ENCODE peak calls at places on chromosomes 12 and 14, in eight cellular contexts. One of them, this sample, is unnamed.

GRCh38 chr12:52279683-52280318 is 5.4 kb downstream of the KRT86 start:
- DNase-seq in caudate nucleus: no peak
- DNase-seq in fibroblast of lung: no peak
- DNase-seq in RWPE1: no peak
- DNase-seq in K562: no peak
- DNase-seq in spleen: peak; percentile 27
- DNase-seq in transverse colon: no peak
- DNase-seq in upper lobe of right lung: no peak
- DNase-seq in this sample: no peak

GRCh38 chr12:64796205-64796845 is 28.1 kb upstream of the TBC1D30 start:
- DNase-seq in spleen: no peak
- DNase-seq in K562: peak; percentile 67
- DNase-seq in transverse colon: peak; percentile 68
- DNase-seq in upper lobe of right lung: no peak
- DNase-seq in RWPE1: peak; percentile 80
- DNase-seq in fibroblast of lung: peak; percentile 96
- DNase-seq in caudate nucleus: no peak
- DNase-seq in this sample: no peak

GRCh38 chr14:95248422-95248821 is 71.3 kb downstream of the CLMN start:
- DNase-seq in caudate nucleus: no peak
- DNase-seq in spleen: peak; percentile 13
- DNase-seq in K562: no peak
- DNase-seq in fibroblast of lung: no peak
- DNase-seq in upper lobe of right lung: no peak
- DNase-seq in RWPE1: no peak
- DNase-seq in transverse colon: no peak
- DNase-seq in this sample: no peak

GRCh38 chr12:31773223-31773750 is 44.5 kb upstream of the AMN1 start:
- DNase-seq in caudate nucleus: no peak
- DNase-seq in upper lobe of right lung: no peak
- DNase-seq in K562: no peak
- DNase-seq in spleen: no peak
- DNase-seq in transverse colon: no peak
- DNase-seq in fibroblast of lung: peak; percentile 40
- DNase-seq in RWPE1: no peak
- DNase-seq in this sample: no peak

GRCh38 chr14:68486809-68487208 is 306.1 kb downstream of the ZFP36L1 start:
- DNase-seq in transverse colon: no peak
- DNase-seq in spleen: no peak
- DNase-seq in caudate nucleus: no peak
- DNase-seq in upper lobe of right lung: no peak
- DNase-seq in RWPE1: no peak
- DNase-seq in fibroblast of lung: no peak
- DNase-seq in K562: no peak
- DNase-seq in this sample: no peak

GRCh38 chr12:31015215-31015614 is 58.4 kb upstream of the DDX11 start:
- DNase-seq in spleen: peak; percentile 44
- DNase-seq in transverse colon: no peak
- DNase-seq in K562: no peak
- DNase-seq in caudate nucleus: no peak
- DNase-seq in RWPE1: no peak
- DNase-seq in upper lobe of right lung: peak; percentile 28
- DNase-seq in fibroblast of lung: no peak
- DNase-seq in this sample: no peak

GRCh38 chr12:52651726-52652261 is at the start of gene KRT2:
- DNase-seq in RWPE1: no peak
- DNase-seq in caudate nucleus: no peak
- DNase-seq in spleen: peak; percentile 54
- DNase-seq in transverse colon: no peak
- DNase-seq in K562: no peak
- DNase-seq in upper lobe of right lung: no peak
- DNase-seq in fibroblast of lung: no peak
- DNase-seq in this sample: no peak

GRCh38 chr14:68715032-68715924 is 77.6 kb downstream of the ZFP36L1 start:
- DNase-seq in RWPE1: no peak
- DNase-seq in caudate nucleus: no peak
- DNase-seq in transverse colon: no peak
- DNase-seq in upper lobe of right lung: no peak
- DNase-seq in spleen: no peak
- DNase-seq in fibroblast of lung: no peak
- DNase-seq in K562: no peak
- DNase-seq in this sample: peak; percentile 23

GRCh38 chr12:128012110-128012509 is 254.9 kb upstream of the TMEM132C start:
- DNase-seq in caudate nucleus: no peak
- DNase-seq in upper lobe of right lung: no peak
- DNase-seq in spleen: no peak
- DNase-seq in fibroblast of lung: no peak
- DNase-seq in RWPE1: no peak
- DNase-seq in K562: no peak
- DNase-seq in transverse colon: peak; percentile 40
- DNase-seq in this sample: no peak

GRCh38 chr12:77343291-77343690 is 277.9 kb upstream of the E2F7 start:
- DNase-seq in spleen: no peak
- DNase-seq in K562: no peak
- DNase-seq in transverse colon: no peak
- DNase-seq in RWPE1: peak; percentile 41
- DNase-seq in fibroblast of lung: peak; percentile 39
- DNase-seq in upper lobe of right lung: no peak
- DNase-seq in caudate nucleus: no peak
- DNase-seq in this sample: no peak

GRCh38 chr12:30515351-30515750 is 180.3 kb downstream of the IPO8 start:
- DNase-seq in caudate nucleus: no peak
- DNase-seq in spleen: no peak
- DNase-seq in K562: no peak
- DNase-seq in transverse colon: no peak
- DNase-seq in fibroblast of lung: peak; percentile 61
- DNase-seq in upper lobe of right lung: no peak
- DNase-seq in RWPE1: no peak
- DNase-seq in this sample: no peak

GRCh38 chr12:63036216-63036973 is 101.4 kb upstream of the PPM1H start:
- DNase-seq in RWPE1: no peak
- DNase-seq in fibroblast of lung: no peak
- DNase-seq in upper lobe of right lung: no peak
- DNase-seq in spleen: no peak
- DNase-seq in K562: no peak
- DNase-seq in caudate nucleus: no peak
- DNase-seq in transverse colon: no peak
- DNase-seq in this sample: no peak

GRCh38 chr12:9118161-9118560 is 2.4 kb upstream of the A2M start:
- DNase-seq in spleen: no peak
- DNase-seq in fibroblast of lung: no peak
- DNase-seq in K562: no peak
- DNase-seq in upper lobe of right lung: no peak
- DNase-seq in caudate nucleus: no peak
- DNase-seq in RWPE1: no peak
- DNase-seq in transverse colon: no peak
- DNase-seq in this sample: peak; percentile 18

GRCh38 chr12:79689477-79690155 is 1.1 kb downstream of the PAWR start:
- DNase-seq in upper lobe of right lung: peak; percentile 76
- DNase-seq in fibroblast of lung: peak; percentile 40
- DNase-seq in transverse colon: peak; percentile 48
- DNase-seq in spleen: peak; percentile 91
- DNase-seq in caudate nucleus: no peak
- DNase-seq in K562: no peak
- DNase-seq in RWPE1: no peak
- DNase-seq in this sample: no peak

GRCh38 chr12:111184161-111184560 is 184.7 kb downstream of the PHETA1 start:
- DNase-seq in caudate nucleus: no peak
- DNase-seq in spleen: no peak
- DNase-seq in transverse colon: no peak
- DNase-seq in K562: no peak
- DNase-seq in upper lobe of right lung: no peak
- DNase-seq in RWPE1: no peak
- DNase-seq in fibroblast of lung: no peak
- DNase-seq in this sample: no peak

GRCh38 chr12:843609-844008 is 91.2 kb downstream of the WNK1 start:
- DNase-seq in K562: no peak
- DNase-seq in upper lobe of right lung: no peak
- DNase-seq in RWPE1: peak; percentile 35
- DNase-seq in transverse colon: no peak
- DNase-seq in caudate nucleus: no peak
- DNase-seq in fibroblast of lung: peak; percentile 46
- DNase-seq in spleen: no peak
- DNase-seq in this sample: no peak

GRCh38 chr12:127381043-127381668 is 885.8 kb upstream of the TMEM132C start:
- DNase-seq in K562: peak; percentile 83
- DNase-seq in spleen: no peak
- DNase-seq in transverse colon: peak; percentile 21
- DNase-seq in RWPE1: peak; percentile 65
- DNase-seq in caudate nucleus: peak; percentile 5
- DNase-seq in fibroblast of lung: no peak
- DNase-seq in upper lobe of right lung: peak; percentile 67
- DNase-seq in this sample: no peak

GRCh38 chr12:102093319-102093718 is 26.6 kb downstream of the NUP37 start:
- DNase-seq in transverse colon: no peak
- DNase-seq in spleen: no peak
- DNase-seq in caudate nucleus: no peak
- DNase-seq in upper lobe of right lung: no peak
- DNase-seq in fibroblast of lung: peak; percentile 63
- DNase-seq in K562: no peak
- DNase-seq in RWPE1: no peak
- DNase-seq in this sample: no peak

GRCh38 chr14:101619484-101619883 is 58.2 kb downstream of the DIO3 start:
- DNase-seq in fibroblast of lung: no peak
- DNase-seq in spleen: peak; percentile 62
- DNase-seq in caudate nucleus: no peak
- DNase-seq in upper lobe of right lung: no peak
- DNase-seq in RWPE1: no peak
- DNase-seq in transverse colon: no peak
- DNase-seq in K562: no peak
- DNase-seq in this sample: no peak

GRCh38 chr14:45198551-45198950 is 54.5 kb downstream of the MIS18BP1 start:
- DNase-seq in spleen: no peak
- DNase-seq in upper lobe of right lung: no peak
- DNase-seq in K562: no peak
- DNase-seq in caudate nucleus: no peak
- DNase-seq in RWPE1: peak; percentile 60
- DNase-seq in transverse colon: no peak
- DNase-seq in fibroblast of lung: peak; percentile 22
- DNase-seq in this sample: no peak

GRCh38 chr14:92692822-92693226 is 55.6 kb downstream of the LGMN start:
- DNase-seq in spleen: peak; percentile 89
- DNase-seq in upper lobe of right lung: peak; percentile 89
- DNase-seq in transverse colon: peak; percentile 67
- DNase-seq in K562: no peak
- DNase-seq in RWPE1: no peak
- DNase-seq in fibroblast of lung: no peak
- DNase-seq in caudate nucleus: no peak
- DNase-seq in this sample: no peak

GRCh38 chr12:96986883-96987523 is 79.9 kb downstream of the NEDD1 start:
- DNase-seq in fibroblast of lung: peak; percentile 39
- DNase-seq in spleen: no peak
- DNase-seq in caudate nucleus: no peak
- DNase-seq in transverse colon: no peak
- DNase-seq in RWPE1: peak; percentile 29
- DNase-seq in K562: peak; percentile 16
- DNase-seq in upper lobe of right lung: no peak
- DNase-seq in this sample: no peak

GRCh38 chr14:32019271-32019670 is 57.8 kb upstream of the ARHGAP5 start:
- DNase-seq in spleen: no peak
- DNase-seq in K562: no peak
- DNase-seq in caudate nucleus: no peak
- DNase-seq in upper lobe of right lung: no peak
- DNase-seq in transverse colon: no peak
- DNase-seq in fibroblast of lung: no peak
- DNase-seq in RWPE1: no peak
- DNase-seq in this sample: no peak

GRCh38 chr12:45681469-45681868 is 48.0 kb upstream of the ARID2 start:
- DNase-seq in fibroblast of lung: no peak
- DNase-seq in transverse colon: no peak
- DNase-seq in spleen: no peak
- DNase-seq in K562: no peak
- DNase-seq in caudate nucleus: no peak
- DNase-seq in RWPE1: no peak
- DNase-seq in upper lobe of right lung: no peak
- DNase-seq in this sample: no peak

GRCh38 chr12:7068240-7068993 is 7.9 kb downstream of the C1S start:
- DNase-seq in K562: no peak
- DNase-seq in caudate nucleus: no peak
- DNase-seq in transverse colon: no peak
- DNase-seq in fibroblast of lung: no peak
- DNase-seq in upper lobe of right lung: no peak
- DNase-seq in RWPE1: no peak
- DNase-seq in spleen: no peak
- DNase-seq in this sample: peak; percentile 90

GRCh38 chr12:122421815-122422737 is at the start of gene CLIP1:
- DNase-seq in K562: peak; percentile 79
- DNase-seq in spleen: peak; percentile 92
- DNase-seq in RWPE1: no peak
- DNase-seq in upper lobe of right lung: peak; percentile 88
- DNase-seq in transverse colon: peak; percentile 70
- DNase-seq in caudate nucleus: peak; percentile 22
- DNase-seq in fibroblast of lung: peak; percentile 71
- DNase-seq in this sample: peak; percentile 60
- H3K27ac ChIP-seq in K562: peak within 1 kb of the TSS; percentile 80
- H3K27ac ChIP-seq in spleen: peak within 1 kb of the TSS; percentile 98
- H3K27ac ChIP-seq in RWPE1: peak within 1 kb of the TSS; percentile 97
- H3K27ac ChIP-seq in upper lobe of right lung: peak within 1 kb of the TSS; percentile 98
- H3K27ac ChIP-seq in transverse colon: peak within 1 kb of the TSS; percentile 100
- H3K27ac ChIP-seq in caudate nucleus: peak within 1 kb of the TSS; percentile 82
- H3K27ac ChIP-seq in fibroblast of lung: peak within 1 kb of the TSS; percentile 97
- H3K27ac ChIP-seq in this sample: peak within 1 kb of the TSS; percentile 100

DNA sequence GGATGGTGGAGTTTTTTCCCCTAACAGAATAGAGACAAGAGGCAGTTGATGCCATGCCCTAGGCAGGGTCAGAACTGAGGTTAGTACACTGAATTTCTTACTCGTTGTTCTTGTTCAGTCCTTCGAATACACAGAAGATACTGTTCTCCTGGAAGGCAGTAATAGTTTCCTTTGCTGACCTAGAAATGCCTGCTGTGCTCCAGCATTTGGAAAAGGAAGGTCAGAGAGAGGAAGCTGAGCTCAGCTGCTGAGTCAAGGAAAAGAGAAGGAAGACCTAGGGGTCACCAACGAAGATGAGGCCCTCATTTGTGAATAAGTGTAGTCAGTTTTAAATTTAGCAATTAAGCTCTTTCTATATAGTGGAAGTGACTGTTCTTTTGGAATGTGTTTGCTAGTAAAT is 100.1 kb downstream of the CRADD start:
- DNase-seq in upper lobe of right lung: no peak
- DNase-seq in RWPE1: no peak
- DNase-seq in K562: no peak
- DNase-seq in fibroblast of lung: peak; percentile 72
- DNase-seq in caudate nucleus: no peak
- DNase-seq in spleen: no peak
- DNase-seq in transverse colon: no peak
- DNase-seq in this sample: no peak
- H3K27ac ChIP-seq in upper lobe of right lung: peak overlapping the region; percentile 34
- H3K27ac ChIP-seq in RWPE1: no peak overlapping the region
- H3K27ac ChIP-seq in K562: peak overlapping the region; percentile 50
- H3K27ac ChIP-seq in fibroblast of lung: peak overlapping the region; percentile 98
- H3K27ac ChIP-seq in caudate nucleus: peak overlapping the region; percentile 71
- H3K27ac ChIP-seq in spleen: peak overlapping the region; percentile 80
- H3K27ac ChIP-seq in transverse colon: peak overlapping the region; percentile 77
- H3K27ac ChIP-seq in this sample: peak overlapping the region; percentile 76

GRCh38 chr12:119692410-119692809 is 24.5 kb downstream of the PRKAB1 start:
- DNase-seq in upper lobe of right lung: no peak
- DNase-seq in fibroblast of lung: peak; percentile 52
- DNase-seq in RWPE1: no peak
- DNase-seq in caudate nucleus: no peak
- DNase-seq in transverse colon: no peak
- DNase-seq in K562: no peak
- DNase-seq in spleen: no peak
- DNase-seq in this sample: no peak
- H3K27ac ChIP-seq in upper lobe of right lung: peak overlapping the region; percentile 44
- H3K27ac ChIP-seq in fibroblast of lung: no peak overlapping the region
- H3K27ac ChIP-seq in RWPE1: no peak overlapping the region
- H3K27ac ChIP-seq in caudate nucleus: no peak overlapping the region
- H3K27ac ChIP-seq in transverse colon: peak overlapping the region; percentile 75
- H3K27ac ChIP-seq in K562: no peak overlapping the region
- H3K27ac ChIP-seq in spleen: peak overlapping the region; percentile 72
- H3K27ac ChIP-seq in this sample: peak overlapping the region; percentile 32

GRCh38 chr12:49921299-49921698 is 17.6 kb upstream of the FAIM2 start:
- DNase-seq in upper lobe of right lung: no peak
- DNase-seq in fibroblast of lung: no peak
- DNase-seq in spleen: no peak
- DNase-seq in RWPE1: no peak
- DNase-seq in caudate nucleus: no peak
- DNase-seq in K562: no peak
- DNase-seq in transverse colon: no peak
- DNase-seq in this sample: no peak
- H3K27ac ChIP-seq in upper lobe of right lung: no peak overlapping the region
- H3K27ac ChIP-seq in fibroblast of lung: no peak overlapping the region
- H3K27ac ChIP-seq in spleen: no peak overlapping the region
- H3K27ac ChIP-seq in RWPE1: no peak overlapping the region
- H3K27ac ChIP-seq in caudate nucleus: no peak overlapping the region
- H3K27ac ChIP-seq in K562: no peak overlapping the region
- H3K27ac ChIP-seq in transverse colon: no peak overlapping the region
- H3K27ac ChIP-seq in this sample: no peak overlapping the region